ENCODE peak calls at places on chromosomes 13 and 19, in nine cellular contexts. V, F, C, K, H, Q, U, A and O are unnamed samples.

GRCh38 chr19:9043524-9043923 is 33.3 kb upstream of the MUC16 start:
- DNase-seq in V (no peak), U (no peak), F (peak; percentile 34), C (no peak), K (no peak), Q (no peak), A (no peak), H (no peak), O (no peak)

GRCh38 chr13:35978607-35979316 is 152.4 kb downstream of the DCLK1 start:
- DNase-seq in F (peak; percentile 58), K (no peak), C (peak; percentile 63), Q (peak; percentile 50), H (peak; percentile 71), V (no peak), U (peak; percentile 84), A (peak; percentile 81), O (peak; percentile 64)

GRCh38 chr13:33108620-33109019 is 92.4 kb downstream of the KL start:
- DNase-seq in Q (no peak), F (no peak), A (no peak), U (peak; percentile 42), H (no peak), V (no peak), C (no peak), K (no peak), O (no peak)

GRCh38 chr19:589693-590395 is at the start of gene HCN2:
- DNase-seq in V (no peak), H (no peak), F (no peak), A (no peak), U (no peak), C (no peak), K (no peak), Q (no peak), O (no peak)

GRCh38 chr13:82661126-82661525 is 1221.1 kb downstream of the SLITRK1 start:
- DNase-seq in Q (no peak), F (no peak), K (no peak), H (no peak), U (no peak), A (no peak), C (no peak), V (no peak), O (no peak)

GRCh38 chr13:110363009-110363408 is 55.9 kb downstream of the COL4A2 start:
- DNase-seq in V (no peak), Q (no peak), K (no peak), H (no peak), F (no peak), U (no peak), A (peak; percentile 84), C (no peak), O (no peak)

GRCh38 chr13:23754506-23754905 is 134.7 kb downstream of the MIPEP start:
- DNase-seq in H (no peak), F (no peak), C (no peak), Q (no peak), K (no peak), U (no peak), V (no peak), A (no peak), O (no peak)

GRCh38 chr13:110912651-110913051 is 2.2 kb downstream of the ANKRD10 start:
- DNase-seq in A (peak; percentile 38), C (peak; percentile 34), F (peak; percentile 26), U (peak; percentile 82), Q (no peak), V (no peak), H (peak; percentile 39), K (no peak), O (peak; percentile 51)

GRCh38 chr19:39351537-39352037 is 9.4 kb downstream of the SAMD4B start:
- DNase-seq in K (peak; percentile 4), A (no peak), V (no peak), U (peak; percentile 73), Q (no peak), F (no peak), C (no peak), H (no peak), O (peak; percentile 72)

GRCh38 chr19:4229179-4229931 is at the start of gene EBI3:
- DNase-seq in H (no peak), C (no peak), A (peak; percentile 70), K (no peak), Q (no peak), U (peak; percentile 24), F (peak; percentile 68), V (no peak), O (no peak)

GRCh38 chr19:38496116-38496515 is 62.6 kb downstream of the RYR1 start:
- DNase-seq in V (no peak), C (no peak), H (no peak), F (no peak), Q (no peak), U (no peak), A (no peak), K (no peak), O (no peak)

GRCh38 chr13:43546260-43546659 is 240.5 kb downstream of the ENOX1 start:
- DNase-seq in H (no peak), V (no peak), U (peak; percentile 46), F (no peak), Q (peak; percentile 94), A (no peak), C (no peak), K (no peak), O (no peak)